ENCODE peak calls at places on chromosomes 6 and 20, in six cellular contexts. Q, V, N, A, M and G are unnamed samples.

GRCh38 chr6:155787168-155787567 is 331.5 kb upstream of the NOX3 start:
- DNase-seq in M (no peak), N (no peak), A (no peak), Q (no peak), V (no peak), G (no peak)

GRCh38 chr6:1255646-1256365 is 56.1 kb upstream of the FOXQ1 start:
- DNase-seq in V (no peak), A (no peak), M (no peak), Q (no peak), N (no peak), G (no peak)

GRCh38 chr6:35359346-35359743 is 17.0 kb downstream of the PPARD start:
- DNase-seq in M (no peak), V (no peak), A (no peak), N (no peak), Q (no peak), G (no peak)

GRCh38 chr6:170271771-170272314 is 19.0 kb downstream of the DLL1 start:
- DNase-seq in V (peak; percentile 84), A (peak; percentile 92), N (no peak), Q (peak; percentile 85), M (no peak), G (peak; percentile 93)

GRCh38 chr6:34575326-34575725 is 19.2 kb upstream of the SPDEF start:
- DNase-seq in M (no peak), Q (peak; percentile 46), A (no peak), V (no peak), N (no peak), G (no peak)

GRCh38 chr6:56683882-56684281 is 41.2 kb upstream of the DST start:
- DNase-seq in M (no peak), N (peak; percentile 89), V (no peak), A (no peak), Q (no peak), G (no peak)

GRCh38 chr20:12058201-12058600 is 140.5 kb downstream of the BTBD3 start:
- DNase-seq in N (no peak), Q (no peak), M (no peak), V (no peak), A (no peak), G (no peak)

GRCh38 chr20:51378171-51378928 is 164.2 kb downstream of the NFATC2 start:
- DNase-seq in M (no peak), Q (peak; percentile 48), N (no peak), A (peak; percentile 25), V (no peak), G (no peak)